ENCODE peak calls at places on chromosomes 5 and 9, in nine cellular contexts. V is T follicular helper cell; B is retina; O is Daoy; Q is stimulated activated CD4-positive, alpha-beta T cell treated with anti-CD3 and anti-CD28 coated beads, Interleukin-12 subunit alpha, Interleukin-12 subunit beta, amount 100 ng/mL, for 48 hours; W is naive B cell; A is activated T-cell treated with anti-CD3 and anti-CD28 coated beads for 1 hour; T is NCI-H69; S is nucleus accumbens. F is an unnamed sample.

GRCh38 chr5:167513383-167513782 is 778.1 kb upstream of the WWC1 start:
- DNase-seq in V (no peak), B (no peak), O (no peak), Q (no peak), W (no peak), A (no peak), T (peak), S (no peak), F (no peak)

GRCh38 chr5:159515909-159516415 is 185.7 kb upstream of the IL12B start:
- DNase-seq in V (peak), B (peak), O (peak), Q (peak), W (peak), A (peak), T (peak), S (no peak), F (peak)

GRCh38 chr5:156913355-156913718 is 49.7 kb downstream of the TIMD4 start:
- DNase-seq in V (no peak), B (no peak), O (no peak), Q (no peak), W (no peak), A (no peak), T (no peak), S (no peak), F (no peak)

GRCh38 chr9:128753627-128754026 is 18.1 kb downstream of the ZER1 start:
- DNase-seq in V (no peak), B (no peak), O (no peak), Q (no peak), W (no peak), A (no peak), T (no peak), S (no peak), F (no peak)

GRCh38 chr5:136062563-136063274 is 33.9 kb downstream of the TGFBI start:
- DNase-seq in V (no peak), B (no peak), O (no peak), Q (no peak), W (no peak), A (no peak), T (peak), S (no peak), F (peak)

GRCh38 chr5:93611900-93612898 is 29.2 kb downstream of the NR2F1 start:
- DNase-seq in V (no peak), B (peak), O (peak), Q (no peak), W (no peak), A (no peak), T (peak), S (no peak), F (no peak)

GRCh38 chr9:129026442-129027223 is 1.5 kb downstream of the SH3GLB2 start:
- DNase-seq in V (no peak), B (peak), O (no peak), Q (no peak), W (no peak), A (no peak), T (peak), S (peak), F (peak)

GRCh38 chr5:16727937-16728336 is 111.1 kb upstream of the RETREG1 start:
- DNase-seq in V (no peak), B (peak), O (no peak), Q (no peak), W (no peak), A (no peak), T (peak), S (peak), F (peak)

GRCh38 chr9:134571946-134572914 is 69.4 kb upstream of the COL5A1 start:
- DNase-seq in V (no peak), B (no peak), O (peak), Q (no peak), W (no peak), A (no peak), T (no peak), S (no peak), F (peak)

GRCh38 chr5:146751781-146752401 is 126.7 kb downstream of the PPP2R2B start:
- DNase-seq in V (peak), B (no peak), O (no peak), Q (peak), W (no peak), A (peak), T (no peak), S (no peak), F (no peak)

GRCh38 chr5:142108432-142109355 is at the start of gene NDFIP1:
- DNase-seq in V (peak), B (peak), O (peak), Q (peak), W (peak), A (peak), T (peak), S (peak), F (peak)

GRCh38 chr5:112203229-112203628 is 215.8 kb downstream of the EPB41L4A start:
- DNase-seq in V (no peak), B (no peak), O (no peak), Q (no peak), W (no peak), A (no peak), T (no peak), S (no peak), F (no peak)

GRCh38 chr9:137488906-137489305 is 29.8 kb upstream of the NSMF start:
- DNase-seq in V (no peak), B (no peak), O (no peak), Q (no peak), W (no peak), A (no peak), T (no peak), S (no peak), F (no peak)

GRCh38 chr5:142754031-142754430 is 16.1 kb upstream of the ARHGAP26 start:
- DNase-seq in V (no peak), B (no peak), O (no peak), Q (no peak), W (no peak), A (no peak), T (no peak), S (no peak), F (no peak)

GRCh38 chr5:64792474-64792873 is 23.7 kb downstream of the CWC27 start:
- DNase-seq in V (no peak), B (no peak), O (no peak), Q (no peak), W (no peak), A (no peak), T (no peak), S (no peak), F (no peak)

GRCh38 chr5:8418049-8418426 is 549.1 kb downstream of the MTRR start:
- DNase-seq in V (no peak), B (peak), O (no peak), Q (no peak), W (no peak), A (no peak), T (peak), S (no peak), F (no peak)

GRCh38 chr5:127088226-127088625 is 14.9 kb upstream of the C5orf63 start:
- DNase-seq in V (no peak), B (no peak), O (peak), Q (no peak), W (no peak), A (no peak), T (no peak), S (no peak), F (no peak)

GRCh38 chr9:90966475-90967150 is 165.0 kb downstream of the SYK start:
- DNase-seq in V (no peak), B (no peak), O (peak), Q (peak), W (no peak), A (no peak), T (no peak), S (no peak), F (no peak)

GRCh38 chr9:69283003-69283402 is 42.0 kb upstream of the ENTREP1 start:
- DNase-seq in V (no peak), B (no peak), O (no peak), Q (no peak), W (no peak), A (no peak), T (no peak), S (no peak), F (no peak)

GRCh38 chr5:62326702-62327101 is 20.7 kb downstream of the KIF2A start:
- DNase-seq in V (no peak), B (no peak), O (no peak), Q (no peak), W (no peak), A (no peak), T (no peak), S (no peak), F (no peak)

GRCh38 chr9:73816905-73817304 is 665.2 kb downstream of the ANXA1 start:
- DNase-seq in V (no peak), B (no peak), O (no peak), Q (no peak), W (no peak), A (no peak), T (no peak), S (no peak), F (no peak)

GRCh38 chr5:91059409-91059808 is 323.7 kb downstream of the ARRDC3 start:
- DNase-seq in V (no peak), B (no peak), O (peak), Q (no peak), W (no peak), A (no peak), T (no peak), S (no peak), F (no peak)

GRCh38 chr5:134436523-134437339 is 25.1 kb upstream of the CDKN2AIPNL start:
- DNase-seq in V (peak), B (peak), O (peak), Q (peak), W (peak), A (peak), T (peak), S (peak), F (no peak)

GRCh38 chr5:1667648-1668140 is 131.9 kb downstream of the MRPL36 start:
- DNase-seq in V (no peak), B (peak), O (no peak), Q (no peak), W (no peak), A (no peak), T (peak), S (no peak), F (no peak)

GRCh38 chr5:58149750-58150149 is 310.1 kb downstream of the PLK2 start:
- DNase-seq in V (no peak), B (no peak), O (peak), Q (no peak), W (no peak), A (no peak), T (no peak), S (no peak), F (no peak)

GRCh38 chr9:74497750-74498615 is 848 bp downstream of the RORB start:
- DNase-seq in V (no peak), B (peak), O (peak), Q (no peak), W (peak), A (no peak), T (peak), S (peak), F (no peak)

GRCh38 chr9:84266087-84266561 is 74.4 kb downstream of the SLC28A3 start:
- DNase-seq in V (no peak), B (peak), O (no peak), Q (peak), W (no peak), A (no peak), T (peak), S (peak), F (no peak)

GRCh38 chr9:109414125-109414785 is 83.9 kb downstream of the PTPN3 start:
- DNase-seq in V (no peak), B (no peak), O (no peak), Q (no peak), W (no peak), A (no peak), T (no peak), S (no peak), F (peak)

GRCh38 chr5:110909950-110910349 is 161.6 kb upstream of the TSLP start:
- DNase-seq in V (no peak), B (no peak), O (peak), Q (no peak), W (no peak), A (no peak), T (no peak), S (no peak), F (no peak)

GRCh38 chr9:95425910-95426551 is 90.7 kb downstream of the PTCH1 start:
- DNase-seq in V (no peak), B (no peak), O (peak), Q (peak), W (no peak), A (no peak), T (peak), S (no peak), F (no peak)